ENCODE peak calls at places on chromosomes 2 and 18, in nine cellular contexts. K is body of pancreas, C is psoas muscle, U is endothelial cell of umbilical vein, B is SK-N-SH, V is mammary epithelial cell, N is HCT116, F is fibroblast of lung, M is gastrocnemius medialis. Y is an unnamed sample.

GRCh38 chr2:24083567-24084385 is 858 bp downstream of the TP53I3 start:
- DNase-seq in K (peak; percentile 92), C (no peak), U (peak; percentile 85), B (peak; percentile 89), V (peak; percentile 94), N (peak; percentile 76), F (peak; percentile 84), M (no peak), Y (peak; percentile 57)

GRCh38 chr2:216339456-216340279 is 32.6 kb downstream of the MARCHF4 start:
- DNase-seq in K (no peak), C (no peak), U (peak; percentile 57), B (peak; percentile 59), V (no peak), N (no peak), F (peak; percentile 80), M (no peak), Y (no peak)

GRCh38 chr18:69897397-69898108 is 50.1 kb downstream of the CD226 start:
- DNase-seq in K (no peak), C (no peak), U (no peak), B (no peak), V (no peak), N (no peak), F (no peak), M (no peak), Y (no peak)

GRCh38 chr2:240467659-240468299 is 32.3 kb downstream of the GPC1 start:
- DNase-seq in K (peak; percentile 1), C (peak; percentile 48), U (no peak), B (peak; percentile 56), V (no peak), N (no peak), F (no peak), M (peak; percentile 1), Y (peak; percentile 67)

GRCh38 chr2:234258562-234259141 is 208.2 kb downstream of the SPP2 start:
- DNase-seq in K (no peak), C (no peak), U (no peak), B (no peak), V (peak; percentile 97), N (no peak), F (no peak), M (no peak), Y (no peak)

GRCh38 chr2:230908595-230909191 is 16.3 kb downstream of the GPR55 start:
- DNase-seq in K (no peak), C (no peak), U (no peak), B (no peak), V (peak; percentile 94), N (peak; percentile 70), F (peak; percentile 78), M (no peak), Y (no peak)

GRCh38 chr2:50401772-50402653 is 629.9 kb downstream of the NRXN1 start:
- DNase-seq in K (peak; percentile 48), C (no peak), U (peak; percentile 71), B (peak; percentile 39), V (peak; percentile 32), N (peak; percentile 56), F (peak; percentile 50), M (no peak), Y (peak; percentile 20)

GRCh38 chr2:97747285-97747684 is 33.9 kb downstream of the ZAP70 start:
- DNase-seq in K (no peak), C (no peak), U (no peak), B (no peak), V (no peak), N (no peak), F (no peak), M (no peak), Y (no peak)

GRCh38 chr2:127525692-127526141 is 572 bp downstream of the IWS1 start:
- DNase-seq in K (peak; percentile 38), C (no peak), U (no peak), B (peak; percentile 47), V (peak; percentile 59), N (no peak), F (peak; percentile 68), M (no peak), Y (no peak)

GRCh38 chr2:3005859-3006258 is 371.8 kb downstream of the EIPR1 start:
- DNase-seq in K (no peak), C (no peak), U (no peak), B (no peak), V (no peak), N (no peak), F (no peak), M (no peak), Y (no peak)

GRCh38 chr2:3007135-3007534 is 370.5 kb downstream of the EIPR1 start:
- DNase-seq in K (no peak), C (no peak), U (no peak), B (no peak), V (no peak), N (no peak), F (no peak), M (no peak), Y (no peak)

GRCh38 chr2:3000968-3001367 is 376.6 kb downstream of the EIPR1 start:
- DNase-seq in K (no peak), C (no peak), U (no peak), B (no peak), V (no peak), N (no peak), F (no peak), M (no peak), Y (no peak)

GRCh38 chr2:3001595-3002184 is 375.9 kb downstream of the EIPR1 start:
- DNase-seq in K (peak; percentile 35), C (no peak), U (no peak), B (no peak), V (no peak), N (no peak), F (no peak), M (no peak), Y (no peak)
- TF ChIP-seq CTCF in K (peak; percentile 42), C (peak; percentile 24), U (no peak), B (no peak), V (no peak), N (no peak), F (no peak), M (no peak), Y (no peak)

DNA sequence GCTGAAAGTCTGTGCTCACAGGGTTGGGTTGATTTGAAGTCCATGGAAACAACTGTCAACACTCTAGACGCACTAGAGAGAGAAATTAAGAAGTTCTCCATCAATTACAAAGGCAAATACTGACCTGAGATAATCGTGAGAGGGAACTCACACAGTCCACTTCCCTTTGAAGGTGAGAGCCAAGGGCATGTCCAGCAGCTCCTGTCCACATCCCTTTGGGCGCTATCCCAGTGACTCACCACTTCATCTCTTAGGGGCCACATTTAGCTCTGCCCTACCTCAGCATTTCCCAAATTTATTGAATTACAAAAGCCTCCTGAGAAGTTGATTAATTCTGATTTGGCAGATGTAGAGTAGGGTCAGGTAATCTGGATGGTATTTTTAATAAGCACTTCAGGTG is 148.8 kb upstream of the MAPRE2 start:
- DNase-seq in K (no peak), C (peak; percentile 57), U (no peak), B (no peak), V (no peak), N (no peak), F (no peak), M (no peak), Y (no peak)
- H3K4me3 ChIP-seq in K (no peak overlapping the region), C (no peak overlapping the region), U (no peak overlapping the region), B (no peak overlapping the region), V (no peak overlapping the region), N (no peak overlapping the region), F (no peak overlapping the region), M (no peak overlapping the region), Y (no peak overlapping the region)

GRCh38 chr2:96520697-96521096 is 15.5 kb upstream of the NEURL3 start:
- DNase-seq in K (no peak), C (no peak), U (no peak), B (no peak), V (no peak), N (no peak), F (no peak), M (no peak), Y (no peak)

GRCh38 chr2:96521219-96521618 is 15.3 kb upstream of the ARID5A start:
- DNase-seq in K (no peak), C (no peak), U (no peak), B (no peak), V (no peak), N (no peak), F (no peak), M (no peak), Y (no peak)

GRCh38 chr2:96514521-96514920 is 9.4 kb upstream of the NEURL3 start:
- DNase-seq in K (no peak), C (no peak), U (no peak), B (no peak), V (peak; percentile 30), N (no peak), F (no peak), M (no peak), Y (no peak)

GRCh38 chr2:96520231-96520630 is 15.1 kb upstream of the NEURL3 start:
- DNase-seq in K (no peak), C (no peak), U (no peak), B (no peak), V (no peak), N (no peak), F (no peak), M (no peak), Y (no peak)

GRCh38 chr2:96517079-96517478 is 11.9 kb upstream of the NEURL3 start:
- DNase-seq in K (no peak), C (no peak), U (no peak), B (no peak), V (no peak), N (no peak), F (no peak), M (no peak), Y (no peak)
- H3K4me1 ChIP-seq in K (no peaks in the 10 kb centered on the region), C (no peaks in the 10 kb centered on the region), U (no peaks in the 10 kb centered on the region), B (no peaks in the 10 kb centered on the region), V (no peaks in the 10 kb centered on the region), N (no peaks in the 10 kb centered on the region), F (no peaks in the 10 kb centered on the region), M (no peaks in the 10 kb centered on the region), Y (no peaks in the 10 kb centered on the region)

GRCh38 chr2:1068832-1069231 is 118.2 kb downstream of the SNTG2 start:
- DNase-seq in K (no peak), C (no peak), U (no peak), B (no peak), V (no peak), N (no peak), F (no peak), M (no peak), Y (no peak)

GRCh38 chr2:1072258-1072657 is 121.6 kb downstream of the SNTG2 start:
- DNase-seq in K (no peak), C (no peak), U (no peak), B (no peak), V (no peak), N (no peak), F (no peak), M (no peak), Y (no peak)

GRCh38 chr2:1069847-1070246 is 119.2 kb downstream of the SNTG2 start:
- DNase-seq in K (no peak), C (no peak), U (no peak), B (no peak), V (no peak), N (no peak), F (no peak), M (no peak), Y (no peak)

GRCh38 chr2:1071650-1072049 is 121.0 kb downstream of the SNTG2 start:
- DNase-seq in K (no peak), C (no peak), U (no peak), B (no peak), V (no peak), N (no peak), F (no peak), M (no peak), Y (no peak)

DNA sequence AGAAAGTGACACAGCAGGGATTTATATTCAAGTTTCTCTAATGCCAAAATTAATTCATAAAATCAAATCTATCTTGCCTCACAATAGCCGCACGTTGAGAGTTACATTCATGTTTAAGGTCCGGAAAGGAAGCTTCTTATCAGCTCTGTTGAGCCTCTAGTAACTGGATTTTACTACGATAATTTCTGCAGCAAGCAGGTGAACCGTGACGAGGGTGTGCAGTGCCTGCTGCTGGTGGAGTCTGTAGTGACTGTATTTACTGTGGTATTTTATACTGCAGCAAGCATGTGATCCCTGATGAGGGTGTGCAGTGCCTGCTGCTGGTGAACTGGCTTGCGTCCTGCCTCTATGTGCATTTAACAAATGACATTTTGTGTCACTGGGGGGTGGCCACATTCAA is 120.0 kb downstream of the SNTG2 start:
- DNase-seq in K (no peak), C (no peak), U (no peak), B (peak; percentile 76), V (no peak), N (no peak), F (no peak), M (no peak), Y (no peak)
- TF ChIP-seq CTCF in K (no peak), C (no peak), U (no peak), B (no peak), V (no peak), N (no peak), F (no peak), M (no peak), Y (no peak)

Y was measured in tibial artery.